ENCODE peak calls at places on chromosomes 5 and 9, in seven cellular contexts. A, H, W, P, D, V and L are unnamed samples.
A peak's percentile ranks its signal among the peaks of the same experiment; 100 is the strongest.

GRCh38 chr5:139140631-139141071 is 57.5 kb downstream of the SIL1 start:
- DNase-seq in A (no peak), H (no peak), W (no peak), P (no peak), D (no peak), V (no peak), L (no peak)

GRCh38 chr5:138975098-138975847 is 100.1 kb upstream of the LRRTM2 start:
- DNase-seq in A (no peak), H (peak; percentile 83), W (no peak), P (no peak), D (no peak), V (no peak), L (no peak)

GRCh38 chr5:115179959-115180709 is 10.4 kb upstream of the TRIM36 start:
- DNase-seq in A (no peak), H (no peak), W (peak; percentile 10), P (peak; percentile 31), D (no peak), V (peak; percentile 69), L (no peak)

GRCh38 chr5:177494356-177495195 is 2.8 kb downstream of the PDLIM7 start:
- DNase-seq in A (no peak), H (peak; percentile 88), W (peak; percentile 86), P (peak; percentile 77), D (peak; percentile 89), V (no peak), L (peak; percentile 76)

GRCh38 chr5:146592342-146592741 is 76.4 kb upstream of the GPR151 start:
- DNase-seq in A (no peak), H (no peak), W (no peak), P (no peak), D (no peak), V (no peak), L (no peak)

GRCh38 chr5:52743970-52744369 is 43.7 kb upstream of the ITGA1 start:
- DNase-seq in A (no peak), H (peak; percentile 35), W (peak; percentile 6), P (no peak), D (no peak), V (no peak), L (no peak)

GRCh38 chr5:516338-516925 is 7.8 kb downstream of the SLC9A3 start:
- DNase-seq in A (no peak), H (no peak), W (peak; percentile 40), P (no peak), D (no peak), V (no peak), L (no peak)

GRCh38 chr5:160480652-160481051 is 59.0 kb downstream of the PTTG1 start:
- DNase-seq in A (no peak), H (no peak), W (no peak), P (no peak), D (no peak), V (no peak), L (no peak)

GRCh38 chr5:119706049-119706448 is 76.7 kb downstream of the FAM170A start:
- DNase-seq in A (no peak), H (no peak), W (no peak), P (no peak), D (no peak), V (no peak), L (no peak)

GRCh38 chr5:9358961-9359686 is 186.8 kb downstream of the SEMA5A start:
- DNase-seq in A (no peak), H (peak; percentile 57), W (peak; percentile 60), P (peak; percentile 69), D (no peak), V (no peak), L (no peak)

GRCh38 chr5:77778398-77778797 is 2.3 kb upstream of the TBCA start:
- DNase-seq in A (no peak), H (no peak), W (no peak), P (no peak), D (no peak), V (no peak), L (no peak)

GRCh38 chr9:131874916-131875670 is 135.2 kb upstream of the RAPGEF1 start:
- DNase-seq in A (no peak), H (no peak), W (no peak), P (no peak), D (no peak), V (no peak), L (no peak)

GRCh38 chr5:73816656-73817420 is 190.8 kb downstream of the ARHGEF28 start:
- DNase-seq in A (no peak), H (peak; percentile 89), W (peak; percentile 88), P (no peak), D (peak; percentile 37), V (no peak), L (no peak)

GRCh38 chr5:23446436-23446835 is 61.0 kb upstream of the PRDM9 start:
- DNase-seq in A (no peak), H (no peak), W (peak; percentile 61), P (no peak), D (no peak), V (no peak), L (no peak)

GRCh38 chr5:82534891-82535395 is 256.8 kb upstream of the RPS23 start:
- DNase-seq in A (no peak), H (no peak), W (no peak), P (no peak), D (no peak), V (no peak), L (no peak)

GRCh38 chr5:1660511-1660910 is 136.8 kb upstream of the LPCAT1 start:
- DNase-seq in A (no peak), H (no peak), W (no peak), P (no peak), D (no peak), V (no peak), L (no peak)

GRCh38 chr5:10595678-10596309 is 31.9 kb downstream of the ANKRD33B start:
- DNase-seq in A (no peak), H (peak; percentile 85), W (peak; percentile 96), P (peak; percentile 94), D (peak; percentile 78), V (no peak), L (peak; percentile 24)

GRCh38 chr9:133738039-133738805 is at the start of gene SARDH:
- DNase-seq in A (no peak), H (peak; percentile 44), W (no peak), P (peak; percentile 29), D (no peak), V (peak; percentile 49), L (peak; percentile 58)

GRCh38 chr5:53291528-53291927 is 182.0 kb upstream of the MOCS2 start:
- DNase-seq in A (no peak), H (peak; percentile 40), W (peak; percentile 84), P (no peak), D (no peak), V (no peak), L (no peak)

GRCh38 chr5:135210286-135211055 is 176.4 kb upstream of the PITX1 start:
- DNase-seq in A (no peak), H (no peak), W (no peak), P (no peak), D (no peak), V (no peak), L (no peak)

GRCh38 chr5:57681942-57682341 is 199.3 kb upstream of the ACTBL2 start:
- DNase-seq in A (no peak), H (no peak), W (peak; percentile 92), P (no peak), D (no peak), V (no peak), L (no peak)

GRCh38 chr5:11596185-11596584 is 308.1 kb downstream of the CTNND2 start:
- DNase-seq in A (no peak), H (no peak), W (no peak), P (no peak), D (no peak), V (no peak), L (no peak)

GRCh38 chr5:1901081-1901480 is 18.4 kb upstream of the IRX4 start:
- DNase-seq in A (no peak), H (no peak), W (no peak), P (no peak), D (no peak), V (no peak), L (no peak)

GRCh38 chr5:171647043-171647899 is 138.3 kb upstream of the SMIM23 start:
- DNase-seq in A (no peak), H (peak; percentile 8), W (peak; percentile 60), P (peak; percentile 83), D (no peak), V (no peak), L (peak; percentile 31)

GRCh38 chr9:132006657-132007370 is 72.9 kb downstream of the MED27 start:
- DNase-seq in A (peak; percentile 1), H (peak; percentile 65), W (peak; percentile 87), P (no peak), D (no peak), V (no peak), L (no peak)

GRCh38 chr9:37961346-37961745 is 57.4 kb upstream of the SLC25A51 start:
- DNase-seq in A (no peak), H (no peak), W (no peak), P (no peak), D (no peak), V (no peak), L (no peak)

GRCh38 chr9:19985081-19985480 is 196.2 kb upstream of the SLC24A2 start:
- DNase-seq in A (no peak), H (no peak), W (no peak), P (no peak), D (no peak), V (no peak), L (no peak)

GRCh38 chr9:89363921-89364663 is 45.8 kb downstream of the SECISBP2 start:
- DNase-seq in A (no peak), H (no peak), W (no peak), P (no peak), D (no peak), V (no peak), L (no peak)

GRCh38 chr5:99105216-99105615 is 176.4 kb upstream of the CHD1 start:
- DNase-seq in A (no peak), H (no peak), W (peak; percentile 2), P (no peak), D (no peak), V (no peak), L (no peak)

GRCh38 chr5:143923634-143924265 is 111.8 kb downstream of the HMHB1 start:
- DNase-seq in A (no peak), H (peak; percentile 20), W (peak; percentile 64), P (peak; percentile 45), D (no peak), V (no peak), L (no peak)

GRCh38 chr5:111697215-111697614 is 59.8 kb downstream of the NREP start:
- DNase-seq in A (no peak), H (no peak), W (peak; percentile 68), P (no peak), D (no peak), V (no peak), L (no peak)